ENCODE peak calls at places on chromosomes 5 and 9, in six cellular contexts. M, J, U, I, H and Y are unnamed samples.

GRCh38 chr5:88671808-88672499 is 211.0 kb downstream of the MEF2C start:
- DNase-seq in M (no peak), J (no peak), U (no peak), I (no peak), H (no peak), Y (no peak)

GRCh38 chr5:127256886-127257597 is 33.6 kb upstream of the MEGF10 start:
- DNase-seq in M (no peak), J (no peak), U (no peak), I (no peak), H (no peak), Y (peak; percentile 14)

GRCh38 chr5:173010021-173010420 is 26.4 kb downstream of the ATP6V0E1 start:
- DNase-seq in M (no peak), J (no peak), U (no peak), I (no peak), H (peak; percentile 28), Y (no peak)

GRCh38 chr5:93850311-93850710 is 108.9 kb upstream of the POU5F2 start:
- DNase-seq in M (no peak), J (no peak), U (no peak), I (no peak), H (no peak), Y (no peak)

GRCh38 chr9:103183569-103184191 is 188.5 kb downstream of the CYLC2 start:
- DNase-seq in M (no peak), J (no peak), U (no peak), I (no peak), H (no peak), Y (no peak)

GRCh38 chr5:122040903-122041302 is 37.2 kb downstream of the LOX start:
- DNase-seq in M (no peak), J (no peak), U (no peak), I (no peak), H (no peak), Y (no peak)

GRCh38 chr5:83767409-83767992 is 46.8 kb upstream of the HAPLN1 start:
- DNase-seq in M (no peak), J (no peak), U (no peak), I (no peak), H (no peak), Y (no peak)

GRCh38 chr9:134190232-134191121 is 26.1 kb upstream of the RNU6ATAC start:
- DNase-seq in M (no peak), J (no peak), U (no peak), I (no peak), H (no peak), Y (no peak)

GRCh38 chr9:35659340-35659739 is 1.2 kb downstream of the CCDC107 start:
- DNase-seq in M (no peak), J (peak; percentile 85), U (no peak), I (peak; percentile 76), H (peak; percentile 76), Y (no peak)

GRCh38 chr5:177507165-177507564 is 2.5 kb downstream of the DOK3 start:
- DNase-seq in M (no peak), J (no peak), U (peak; percentile 32), I (no peak), H (no peak), Y (no peak)

GRCh38 chr5:179762079-179762780 is 29.6 kb downstream of the MAML1 start:
- DNase-seq in M (no peak), J (peak; percentile 40), U (peak; percentile 57), I (peak; percentile 61), H (peak; percentile 83), Y (no peak)

GRCh38 chr5:134136221-134136631 is 21.7 kb downstream of the TCF7 start:
- DNase-seq in M (no peak), J (no peak), U (no peak), I (no peak), H (no peak), Y (peak; percentile 20)

GRCh38 chr5:181109489-181110013 is 21.4 kb downstream of the OR2V1 start:
- DNase-seq in M (no peak), J (no peak), U (no peak), I (no peak), H (no peak), Y (no peak)

GRCh38 chr5:113163328-113163727 is 186.7 kb downstream of the DCP2 start:
- DNase-seq in M (no peak), J (peak; percentile 65), U (no peak), I (no peak), H (no peak), Y (no peak)

GRCh38 chr9:86202338-86202882 is 57.0 kb downstream of the C9orf153 start:
- DNase-seq in M (no peak), J (peak; percentile 63), U (peak; percentile 14), I (peak; percentile 47), H (peak; percentile 62), Y (no peak)

GRCh38 chr9:133917407-133917806 is 74.7 kb downstream of the VAV2 start:
- DNase-seq in M (no peak), J (no peak), U (no peak), I (no peak), H (no peak), Y (no peak)

GRCh38 chr9:1083325-1083913 is 33.3 kb downstream of the DMRT2 start:
- DNase-seq in M (no peak), J (peak; percentile 57), U (no peak), I (no peak), H (peak; percentile 12), Y (peak; percentile 31)

GRCh38 chr5:82100303-82101077 is 128.7 kb downstream of the ATG10 start:
- DNase-seq in M (no peak), J (peak; percentile 1), U (no peak), I (no peak), H (no peak), Y (no peak)

GRCh38 chr9:17065062-17065461 is 69.8 kb upstream of the CNTLN start:
- DNase-seq in M (no peak), J (no peak), U (no peak), I (no peak), H (no peak), Y (no peak)

GRCh38 chr5:175842947-175843793 is 28.2 kb upstream of the CPLX2 start:
- DNase-seq in M (no peak), J (peak; percentile 86), U (no peak), I (peak; percentile 78), H (peak; percentile 46), Y (no peak)

GRCh38 chr9:131980267-131980916 is 99.3 kb downstream of the MED27 start:
- DNase-seq in M (no peak), J (no peak), U (no peak), I (no peak), H (no peak), Y (no peak)

GRCh38 chr5:173963867-173964429 is 25.0 kb upstream of the C5orf47 start:
- DNase-seq in M (no peak), J (peak; percentile 26), U (no peak), I (no peak), H (peak; percentile 18), Y (peak; percentile 52)

GRCh38 chr5:24742334-24742733 is 97.6 kb upstream of the CDH10 start:
- DNase-seq in M (no peak), J (no peak), U (no peak), I (no peak), H (no peak), Y (no peak)

GRCh38 chr9:133342570-133342969 is 5.4 kb downstream of the MED22 start:
- DNase-seq in M (no peak), J (no peak), U (no peak), I (no peak), H (no peak), Y (no peak)

GRCh38 chr5:100792781-100793180 is 110.3 kb downstream of the ST8SIA4 start:
- DNase-seq in M (no peak), J (no peak), U (no peak), I (no peak), H (no peak), Y (no peak)

GRCh38 chr9:106875548-106875947 is 12.6 kb downstream of the ZNF462 start:
- DNase-seq in M (no peak), J (no peak), U (no peak), I (no peak), H (no peak), Y (no peak)

GRCh38 chr9:38440511-38440910 is 16.3 kb upstream of the IGFBPL1 start:
- DNase-seq in M (no peak), J (no peak), U (no peak), I (no peak), H (no peak), Y (no peak)

GRCh38 chr5:174607205-174607604 is 117.2 kb upstream of the MSX2 start:
- DNase-seq in M (no peak), J (no peak), U (no peak), I (no peak), H (no peak), Y (no peak)

GRCh38 chr5:88868453-88869068 is 14.4 kb downstream of the MEF2C start:
- DNase-seq in M (no peak), J (no peak), U (no peak), I (no peak), H (no peak), Y (no peak)

GRCh38 chr9:127634021-127634420 is 21.9 kb downstream of the STXBP1 start:
- DNase-seq in M (no peak), J (no peak), U (no peak), I (no peak), H (no peak), Y (peak; percentile 39)

GRCh38 chr9:127876026-127876763 is 1.3 kb downstream of the AK1 start:
- DNase-seq in M (no peak), J (no peak), U (no peak), I (no peak), H (no peak), Y (no peak)

GRCh38 chr5:113123563-113123962 is 147.0 kb downstream of the DCP2 start:
- DNase-seq in M (no peak), J (no peak), U (no peak), I (no peak), H (no peak), Y (no peak)

GRCh38 chr9:7150153-7150890 is 392.5 kb downstream of the KDM4C start:
- DNase-seq in M (no peak), J (no peak), U (no peak), I (no peak), H (no peak), Y (peak; percentile 64)